ENCODE peak calls at places on chromosomes 7 and 10, in seven cellular contexts. V is Calu3, W is aorta, F is right cardiac atrium, H is cardiac muscle cell, Q is GM06990, A is HT-29. N is an unnamed sample.

GRCh38 chr10:120555436-120556163 is 98.6 kb downstream of the PLPP4 start:
- DNase-seq in Q (no peak), A (no peak), H (no peak), W (no peak), V (no peak), F (no peak), N (no peak)

GRCh38 chr7:96052860-96053452 is 268.9 kb downstream of the SLC25A13 start:
- DNase-seq in F (no peak), W (no peak), A (peak), H (no peak), V (no peak), Q (no peak), N (no peak)

GRCh38 chr10:12484945-12485805 is 135.8 kb downstream of the CAMK1D start:
- DNase-seq in H (peak), A (peak), W (peak), Q (peak), F (peak), V (peak), N (peak)

GRCh38 chr10:79470096-79470495 is 24.7 kb upstream of the ZCCHC24 start:
- DNase-seq in H (no peak), Q (no peak), A (no peak), F (no peak), W (no peak), V (no peak), N (no peak)

GRCh38 chr7:22858640-22859561 is 36.3 kb upstream of the TOMM7 start:
- DNase-seq in Q (no peak), A (no peak), H (peak), F (no peak), V (no peak), W (peak), N (no peak)

GRCh38 chr10:21292763-21293517 is 232.5 kb downstream of the SKIDA1 start:
- DNase-seq in F (peak), V (peak), A (peak), W (peak), H (peak), Q (no peak), N (peak)

GRCh38 chr10:82289945-82290344 is 415.0 kb downstream of the NRG3 start:
- DNase-seq in A (no peak), W (no peak), Q (no peak), H (no peak), F (no peak), V (no peak), N (no peak)

GRCh38 chr10:127787873-127788272 is 50.9 kb downstream of the FOXI2 start:
- DNase-seq in W (no peak), F (no peak), V (no peak), H (no peak), Q (no peak), A (no peak), N (no peak)

GRCh38 chr7:97269741-97270140 is 152.2 kb downstream of the SDHAF3 start:
- DNase-seq in F (no peak), V (no peak), Q (no peak), H (no peak), A (no peak), W (no peak), N (no peak)

GRCh38 chr7:38318803-38319416 is 45.5 kb upstream of the TARP start:
- DNase-seq in F (no peak), Q (no peak), H (peak), A (peak), V (peak), W (no peak), N (peak)

GRCh38 chr10:65670087-65670486 is 1255.7 kb upstream of the LRRTM3 start:
- DNase-seq in F (no peak), Q (no peak), V (no peak), W (no peak), A (no peak), H (peak), N (no peak)

GRCh38 chr7:43569424-43569823 is 13.5 kb upstream of the STK17A start:
- DNase-seq in V (no peak), W (no peak), A (no peak), H (peak), Q (peak), F (no peak), N (no peak)

GRCh38 chr10:77844713-77845454 is 81.7 kb downstream of the DLG5 start:
- DNase-seq in V (peak), A (peak), F (no peak), W (no peak), H (peak), Q (no peak), N (peak)

GRCh38 chr7:70881470-70881869 is 250.5 kb upstream of the GALNT17 start:
- DNase-seq in F (no peak), H (no peak), Q (no peak), A (no peak), V (no peak), W (no peak), N (no peak)

GRCh38 chr10:99522511-99523250 is 10.1 kb upstream of the NKX2-3 start:
- DNase-seq in H (no peak), V (no peak), F (no peak), W (no peak), A (no peak), Q (no peak), N (no peak)

GRCh38 chr7:111987115-111987826 is 218.9 kb downstream of the DOCK4 start:
- DNase-seq in W (no peak), H (peak), A (no peak), Q (no peak), F (no peak), V (no peak), N (no peak)

GRCh38 chr7:101238226-101239182 is 902 bp upstream of the CLDN15 start:
- DNase-seq in V (no peak), H (no peak), W (no peak), A (peak), F (peak), Q (no peak), N (peak)

GRCh38 chr7:49346200-49346899 is 422.0 kb downstream of the CDC14C start:
- DNase-seq in A (no peak), H (no peak), Q (no peak), W (no peak), V (no peak), F (no peak), N (no peak)

GRCh38 chr7:21507627-21508343 is 35.1 kb upstream of the DNAH11 start:
- DNase-seq in H (peak), A (peak), W (no peak), Q (no peak), F (no peak), V (peak), N (peak)

GRCh38 chr10:101123085-101123814 is 7.8 kb upstream of the TLX1 start:
- DNase-seq in W (no peak), Q (no peak), V (peak), F (no peak), H (no peak), A (no peak), N (peak)

GRCh38 chr7:45001138-45001694 is 1.2 kb downstream of the CCM2 start:
- DNase-seq in F (peak), Q (peak), A (peak), H (no peak), W (no peak), V (peak), N (peak)

GRCh38 chr7:130741336-130741995 is 7.5 kb upstream of the KLF14 start:
- DNase-seq in F (no peak), H (no peak), V (no peak), A (no peak), W (no peak), Q (peak), N (no peak)